ENCODE peak calls at places on chromosomes 7 and 10, in four cellular contexts. G is K562, I is HL-60, N is GM12878. T is an unnamed sample.

GRCh38 chr7:75617634-75618234 is 121.0 kb downstream of the HIP1 start:
- DNase-seq in G (no peak), I (peak), N (peak), T (no peak)

GRCh38 chr10:128875955-128876354 is 591.1 kb upstream of the MGMT start:
- DNase-seq in G (no peak), I (no peak), N (no peak), T (no peak)

GRCh38 chr10:78920011-78920410 is 148.8 kb upstream of the ZMIZ1 start:
- DNase-seq in G (no peak), I (no peak), N (no peak), T (no peak)

GRCh38 chr7:22713463-22713862 is 13.5 kb upstream of the IL6 start:
- DNase-seq in G (no peak), I (no peak), N (no peak), T (no peak)

GRCh38 chr10:20299037-20299557 is 482.9 kb downstream of the PLXDC2 start:
- DNase-seq in G (no peak), I (no peak), N (no peak), T (no peak)

GRCh38 chr7:82965088-82966036 is 197.3 kb downstream of the PCLO start:
- DNase-seq in G (no peak), I (no peak), N (no peak), T (no peak)

GRCh38 chr7:79785556-79785955 is 332.1 kb upstream of the MAGI2 start:
- DNase-seq in G (no peak), I (no peak), N (no peak), T (no peak)

GRCh38 chr7:4851459-4852422 is 10.1 kb downstream of the PAPOLB start:
- DNase-seq in G (peak), I (no peak), N (no peak), T (no peak)

GRCh38 chr10:77556990-77557601 is 80.5 kb downstream of the KCNMA1 start:
- DNase-seq in G (no peak), I (no peak), N (no peak), T (no peak)

GRCh38 chr10:50929670-50930069 is 44.2 kb upstream of the A1CF start:
- DNase-seq in G (no peak), I (no peak), N (no peak), T (no peak)

GRCh38 chr10:116676633-116677032 is 55.9 kb downstream of the PNLIPRP2 start:
- DNase-seq in G (no peak), I (no peak), N (no peak), T (no peak)

DNA sequence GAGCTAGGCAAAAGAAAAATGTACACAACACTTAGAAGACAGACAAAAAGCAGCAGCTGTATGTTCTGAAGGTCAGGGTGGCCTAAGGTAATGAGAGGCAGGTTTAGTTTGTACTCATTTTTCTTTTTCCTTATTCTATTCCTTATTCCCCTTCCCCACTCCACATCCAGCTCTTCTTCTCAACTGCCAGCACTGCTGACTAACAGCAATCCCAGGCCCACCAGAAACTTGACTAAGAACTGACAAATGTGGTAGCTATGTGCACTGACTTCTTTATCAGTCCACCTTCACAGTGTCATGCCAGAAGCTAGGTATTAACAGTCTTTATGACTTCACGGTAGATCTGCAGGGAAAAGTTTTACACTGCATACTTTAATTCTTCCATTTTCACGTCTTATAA is 6.1 kb downstream of the COPG2 start:
- DNase-seq in G (no peak), I (no peak), N (no peak), T (no peak)
- TF ChIP-seq SPI1 in G (no peak), I (no peak), N (no peak), T (no peak)

DNA sequence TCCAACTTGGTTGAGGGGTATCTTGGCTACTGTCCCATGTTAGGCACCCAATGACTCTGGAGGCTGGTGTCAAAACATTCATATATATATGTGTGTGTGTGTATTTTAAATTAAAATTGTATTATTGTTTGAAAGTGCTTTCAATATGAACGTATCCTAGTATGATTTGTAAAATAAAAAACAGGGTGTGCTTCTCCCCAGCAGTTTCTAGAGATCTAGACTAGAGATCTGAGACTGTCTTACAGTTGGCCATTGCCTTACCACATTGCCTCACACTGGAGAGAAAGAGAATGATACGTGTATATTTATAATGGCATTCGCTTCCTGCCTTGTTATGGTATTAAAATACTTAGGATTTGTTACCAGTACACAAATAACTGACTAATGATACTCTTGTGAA is 1.2 kb downstream of the BAG3 start:
- DNase-seq in G (peak), I (no peak), N (no peak), T (no peak)
- TF ChIP-seq SPI1 in G (no peak), I (no peak), N (no peak), T (no peak)

DNA sequence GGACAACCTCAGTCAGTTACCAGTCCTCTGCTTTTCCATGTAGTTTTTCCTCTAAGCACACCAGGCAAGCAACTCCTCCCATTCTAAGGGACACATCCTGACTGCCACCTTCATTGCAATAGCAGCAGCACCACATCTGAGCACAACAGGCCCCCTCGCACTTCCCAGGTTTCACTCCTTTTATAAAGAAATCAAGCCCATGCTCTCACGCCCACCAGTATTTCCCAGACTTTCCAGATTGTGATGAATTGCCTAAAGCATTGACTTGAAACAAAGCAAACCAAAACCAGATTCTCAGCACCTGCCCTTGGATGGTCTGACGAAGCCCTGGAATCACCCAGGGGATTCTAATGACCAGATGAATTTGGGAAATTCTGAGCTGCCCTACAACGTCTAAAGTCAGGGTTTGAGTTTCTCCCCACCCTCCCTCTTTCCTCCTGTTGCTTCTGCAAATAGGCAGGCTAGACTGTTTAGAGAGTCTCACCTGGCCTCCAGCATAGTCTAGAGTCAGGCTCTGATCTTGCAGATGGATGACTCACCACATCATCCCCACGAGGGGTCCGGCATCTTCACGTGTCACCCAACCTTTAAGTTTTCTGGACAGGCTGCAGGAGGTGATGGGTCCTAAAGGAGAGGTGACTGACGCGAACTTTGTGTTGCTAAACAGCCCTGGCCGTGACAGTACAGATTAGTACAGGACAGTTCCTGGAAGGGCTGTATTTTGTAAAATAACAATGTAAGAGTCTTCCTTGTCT is 198.1 kb downstream of the SKIDA1 start:
- DNase-seq in G (no peak), I (no peak), N (no peak), T (no peak)
- TF ChIP-seq SPI1 in G (no peak), I (no peak), N (no peak), T (no peak)

DNA sequence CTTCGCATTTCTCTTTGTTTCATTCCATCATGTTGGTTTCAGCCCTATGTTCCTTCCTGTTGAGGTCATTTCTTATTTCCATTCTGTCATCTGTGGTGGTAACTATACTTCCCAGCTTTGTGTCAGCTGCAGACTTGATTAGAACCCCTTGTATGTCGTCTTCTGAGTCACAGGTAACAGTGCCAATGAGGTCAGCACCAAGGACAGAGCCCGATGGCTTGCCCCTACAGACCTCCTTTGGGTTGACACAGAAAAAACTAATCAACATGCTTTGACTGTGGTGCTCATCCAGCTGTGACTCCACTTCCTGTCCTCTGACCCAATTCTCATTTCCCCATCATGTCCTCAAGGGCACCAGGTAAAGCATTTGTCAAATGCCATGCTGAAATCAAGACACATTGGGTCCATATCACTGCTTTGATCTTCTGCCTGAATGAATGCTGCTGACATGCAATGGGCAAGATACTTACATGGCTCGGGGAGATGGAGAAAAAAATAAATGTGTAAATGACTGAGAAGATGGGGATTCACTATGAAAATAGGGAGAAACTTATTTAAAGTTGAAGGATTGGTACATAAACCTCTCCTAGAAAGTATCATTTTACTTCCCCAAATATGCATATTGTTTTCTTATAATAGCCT is 25.6 kb upstream of the CRTAC1 start:
- DNase-seq in G (peak), I (no peak), N (no peak), T (no peak)
- TF ChIP-seq SPI1 in G (no peak), I (no peak), N (no peak), T (no peak)

GRCh38 chr10:34612446-34612845 is 202.7 kb downstream of the PARD3 start:
- DNase-seq in G (no peak), I (no peak), N (no peak), T (no peak)
- TF ChIP-seq SPI1 in G (no peak), I (no peak), N (no peak), T (no peak)

T was measured in GM12891.